ENCODE peak calls at places on chromosome 7, in eight cellular contexts. P, Q, O, W, F, I, G and K are unnamed samples.

GRCh38 chr7:93171606-93172226 is 23.5 kb upstream of the SAMD9L start:
- DNase-seq in P (no peak), Q (no peak), O (no peak), W (no peak), F (no peak), I (no peak), G (no peak), K (no peak)

GRCh38 chr7:69342154-69342884 is 256.0 kb upstream of the AUTS2 start:
- DNase-seq in P (no peak), Q (no peak), O (no peak), W (no peak), F (no peak), I (no peak), G (peak; percentile 4), K (no peak)

GRCh38 chr7:107982918-107983389 is 20.0 kb downstream of the LAMB1 start:
- DNase-seq in P (no peak), Q (no peak), O (no peak), W (no peak), F (no peak), I (no peak), G (no peak), K (no peak)

GRCh38 chr7:94375713-94376112 is 19.0 kb upstream of the COL1A2 start:
- DNase-seq in P (no peak), Q (no peak), O (no peak), W (no peak), F (peak; percentile 99), I (no peak), G (peak; percentile 57), K (peak; percentile 52)

GRCh38 chr7:53397911-53398310 is 362.5 kb downstream of the POM121L12 start:
- DNase-seq in P (no peak), Q (no peak), O (no peak), W (no peak), F (no peak), I (no peak), G (no peak), K (no peak)

GRCh38 chr7:158016171-158017087 is 571.2 kb downstream of the PTPRN2 start:
- DNase-seq in P (no peak), Q (peak; percentile 81), O (peak; percentile 27), W (no peak), F (no peak), I (no peak), G (no peak), K (no peak)

GRCh38 chr7:16644987-16645592 is 464 bp downstream of the ANKMY2 start:
- DNase-seq in P (peak; percentile 76), Q (no peak), O (peak; percentile 43), W (peak; percentile 72), F (no peak), I (no peak), G (no peak), K (peak; percentile 65)

GRCh38 chr7:20191044-20191867 is 25.9 kb downstream of the MACC1 start:
- DNase-seq in P (no peak), Q (no peak), O (no peak), W (no peak), F (no peak), I (no peak), G (no peak), K (no peak)

GRCh38 chr7:78307892-78308291 is 509.3 kb downstream of the PHTF2 start:
- DNase-seq in P (no peak), Q (no peak), O (no peak), W (no peak), F (no peak), I (no peak), G (no peak), K (no peak)

GRCh38 chr7:64744680-64745079 is 49.5 kb upstream of the ZNF138 start:
- DNase-seq in P (no peak), Q (peak; percentile 13), O (no peak), W (no peak), F (peak; percentile 42), I (no peak), G (no peak), K (no peak)

GRCh38 chr7:107594961-107595737 is 15.1 kb downstream of the BCAP29 start:
- DNase-seq in P (no peak), Q (no peak), O (peak; percentile 33), W (no peak), F (peak; percentile 13), I (peak; percentile 97), G (peak; percentile 99), K (no peak)

GRCh38 chr7:95334434-95334833 is 10.1 kb upstream of the PON1 start:
- DNase-seq in P (no peak), Q (no peak), O (no peak), W (no peak), F (no peak), I (no peak), G (peak; percentile 11), K (no peak)

GRCh38 chr7:129066290-129067131 is 11.6 kb upstream of the TNPO3 start:
- DNase-seq in P (no peak), Q (no peak), O (no peak), W (peak; percentile 76), F (peak; percentile 93), I (peak; percentile 55), G (peak; percentile 82), K (peak; percentile 79)

GRCh38 chr7:2779086-2779485 is 65.0 kb downstream of the GNA12 start:
- DNase-seq in P (no peak), Q (no peak), O (no peak), W (no peak), F (no peak), I (peak; percentile 79), G (no peak), K (no peak)

GRCh38 chr7:105675873-105676484 is 94.7 kb upstream of the EFCAB10 start:
- DNase-seq in P (no peak), Q (no peak), O (peak; percentile 54), W (no peak), F (no peak), I (no peak), G (no peak), K (no peak)

GRCh38 chr7:17530249-17530648 is 231.8 kb downstream of the AHR start:
- DNase-seq in P (no peak), Q (no peak), O (no peak), W (no peak), F (no peak), I (no peak), G (no peak), K (peak; percentile 1)

GRCh38 chr7:20219062-20219445 is 1.9 kb upstream of the MACC1 start:
- DNase-seq in P (no peak), Q (no peak), O (no peak), W (no peak), F (no peak), I (no peak), G (no peak), K (no peak)

GRCh38 chr7:13832346-13832745 is 157.1 kb downstream of the ETV1 start:
- DNase-seq in P (no peak), Q (no peak), O (no peak), W (no peak), F (no peak), I (no peak), G (no peak), K (no peak)